ENCODE peak calls at places on chromosomes 4 and X, in eight cellular contexts. D, O, G, Y, S, Z, U and R are unnamed samples.

GRCh38 chr4:8762356-8762755 is 109.3 kb downstream of the HMX1 start:
- DNase-seq in D (no peak), O (no peak), G (no peak), Y (no peak), S (no peak), Z (peak), U (peak), R (no peak)

GRCh38 chr4:165364452-165365080 is 14.2 kb upstream of the CPE start:
- DNase-seq in D (no peak), O (peak), G (no peak), Y (no peak), S (no peak), Z (no peak), U (no peak), R (no peak)

GRCh38 chr4:27006646-27007045 is 146.0 kb downstream of the STIM2 start:
- DNase-seq in D (no peak), O (no peak), G (no peak), Y (no peak), S (no peak), Z (no peak), U (no peak), R (no peak)

GRCh38 chr4:164949448-164950118 is 27.9 kb downstream of the TRIM61 start:
- DNase-seq in D (no peak), O (peak), G (no peak), Y (no peak), S (no peak), Z (no peak), U (no peak), R (no peak)

GRCh38 chr4:7829687-7830580 is 109.7 kb downstream of the AFAP1 start:
- DNase-seq in D (no peak), O (no peak), G (no peak), Y (no peak), S (no peak), Z (no peak), U (no peak), R (no peak)

GRCh38 chr4:55794053-55794452 is 25.5 kb upstream of the EXOC1L start:
- DNase-seq in D (peak), O (no peak), G (no peak), Y (no peak), S (no peak), Z (no peak), U (no peak), R (no peak)

GRCh38 chr4:83237591-83237990 is 47.0 kb downstream of the COQ2 start:
- DNase-seq in D (no peak), O (no peak), G (no peak), Y (no peak), S (no peak), Z (no peak), U (no peak), R (no peak)

GRCh38 chr4:102343964-102344519 is 1.2 kb downstream of the SLC39A8 start:
- DNase-seq in D (no peak), O (peak), G (no peak), Y (no peak), S (no peak), Z (no peak), U (no peak), R (no peak)

GRCh38 chr4:81984746-81985145 is 389.0 kb downstream of the HNRNPD start:
- DNase-seq in D (no peak), O (no peak), G (no peak), Y (no peak), S (no peak), Z (no peak), U (no peak), R (no peak)

GRCh38 chr4:54902261-54902660 is 223.1 kb downstream of the KDR start:
- DNase-seq in D (no peak), O (no peak), G (peak), Y (no peak), S (no peak), Z (no peak), U (no peak), R (no peak)

GRCh38 chrX:11537141-11537540 is 128.6 kb downstream of the ARHGAP6 start:
- DNase-seq in D (no peak), O (no peak), G (no peak), Y (no peak), S (no peak), Z (no peak), U (no peak), R (no peak)

GRCh38 chrX:11535156-11535919 is 130.4 kb downstream of the ARHGAP6 start:
- DNase-seq in D (no peak), O (no peak), G (no peak), Y (no peak), S (no peak), Z (no peak), U (no peak), R (no peak)

GRCh38 chrX:11543249-11543648 is 122.5 kb downstream of the ARHGAP6 start:
- DNase-seq in D (no peak), O (no peak), G (no peak), Y (no peak), S (no peak), Z (peak), U (no peak), R (no peak)

GRCh38 chrX:11541510-11541909 is 124.2 kb downstream of the ARHGAP6 start:
- DNase-seq in D (no peak), O (no peak), G (no peak), Y (no peak), S (no peak), Z (no peak), U (no peak), R (no peak)

GRCh38 chrX:11540532-11541377 is 125.0 kb downstream of the ARHGAP6 start:
- DNase-seq in D (no peak), O (no peak), G (no peak), Y (no peak), S (peak), Z (no peak), U (no peak), R (no peak)
- TF ChIP-seq CTCF in D (peak), O (no peak), G (no peak), Y (peak), S (peak), Z (no peak), U (no peak), R (no peak)

DNA sequence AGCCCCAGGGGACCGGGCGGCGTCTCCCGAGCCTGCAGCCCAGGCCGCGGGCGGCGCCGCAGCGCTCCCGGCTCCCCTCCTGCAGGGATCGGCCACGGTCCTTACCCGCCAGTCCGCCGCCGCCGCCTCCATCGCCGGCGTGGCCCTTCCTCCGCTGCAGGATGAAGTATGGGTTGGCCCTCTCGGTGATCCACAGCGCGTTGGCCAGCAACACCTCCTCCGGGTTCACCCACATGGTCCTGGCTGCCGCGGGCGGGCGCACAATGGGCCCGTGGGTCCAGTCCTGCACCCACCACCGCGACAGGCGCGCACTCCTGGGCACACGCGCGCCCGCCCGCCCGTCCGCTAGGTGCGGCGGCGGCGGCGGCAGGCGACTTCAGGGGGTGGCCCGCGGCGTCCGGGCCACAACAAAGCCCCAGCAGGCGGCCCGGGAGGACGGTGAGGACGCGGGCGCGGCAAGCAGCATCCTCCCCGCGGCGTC is 334 bp downstream of the TBC1D9 start:
- DNase-seq in D (peak), O (peak), G (peak), Y (peak), S (no peak), Z (peak), U (peak), R (no peak)
- TF ChIP-seq CTCF in D (peak), O (no peak), G (no peak), Y (no peak), S (no peak), Z (no peak), U (no peak), R (no peak)

GRCh38 chr4:153628796-153629315 is 55.2 kb upstream of the TLR2 start:
- DNase-seq in D (no peak), O (no peak), G (no peak), Y (no peak), S (no peak), Z (no peak), U (no peak), R (no peak)
- TF ChIP-seq CTCF in D (no peak), O (no peak), G (no peak), Y (no peak), S (no peak), Z (no peak), U (no peak), R (no peak)

GRCh38 chrX:38634665-38635064 is 73.3 kb downstream of the TSPAN7 start:
- DNase-seq in D (no peak), O (no peak), G (no peak), Y (no peak), S (no peak), Z (no peak), U (no peak), R (no peak)
- TF ChIP-seq CTCF in D (no peak), O (no peak), G (no peak), Y (no peak), S (no peak), Z (no peak), U (no peak), R (no peak)

GRCh38 chr4:152234571-152234970 is 301.3 kb downstream of the FBXW7 start:
- DNase-seq in D (no peak), O (no peak), G (no peak), Y (no peak), S (no peak), Z (no peak), U (no peak), R (no peak)

GRCh38 chr4:152239216-152239615 is 296.7 kb downstream of the FBXW7 start:
- DNase-seq in D (no peak), O (no peak), G (no peak), Y (no peak), S (no peak), Z (no peak), U (no peak), R (no peak)

GRCh38 chr4:152236519-152237056 is 299.3 kb downstream of the FBXW7 start:
- DNase-seq in D (no peak), O (no peak), G (no peak), Y (no peak), S (no peak), Z (no peak), U (no peak), R (no peak)

GRCh38 chr4:152240232-152240631 is 295.7 kb downstream of the FBXW7 start:
- DNase-seq in D (no peak), O (no peak), G (no peak), Y (no peak), S (no peak), Z (no peak), U (no peak), R (no peak)

GRCh38 chr4:152235718-152236117 is 300.2 kb downstream of the FBXW7 start:
- DNase-seq in D (no peak), O (no peak), G (no peak), Y (no peak), S (no peak), Z (no peak), U (no peak), R (no peak)
- TF ChIP-seq CTCF in D (no peak), O (no peak), G (no peak), Y (no peak), S (no peak), Z (no peak), U (no peak), R (no peak)

GRCh38 chrX:22662776-22663175 is 337.0 kb upstream of the DDX53 start:
- DNase-seq in D (no peak), O (no peak), G (no peak), Y (no peak), S (no peak), Z (no peak), U (no peak), R (no peak)
- TF ChIP-seq CTCF in D (no peak), O (no peak), G (no peak), Y (no peak), S (no peak), Z (no peak), U (no peak), R (no peak)

DNA sequence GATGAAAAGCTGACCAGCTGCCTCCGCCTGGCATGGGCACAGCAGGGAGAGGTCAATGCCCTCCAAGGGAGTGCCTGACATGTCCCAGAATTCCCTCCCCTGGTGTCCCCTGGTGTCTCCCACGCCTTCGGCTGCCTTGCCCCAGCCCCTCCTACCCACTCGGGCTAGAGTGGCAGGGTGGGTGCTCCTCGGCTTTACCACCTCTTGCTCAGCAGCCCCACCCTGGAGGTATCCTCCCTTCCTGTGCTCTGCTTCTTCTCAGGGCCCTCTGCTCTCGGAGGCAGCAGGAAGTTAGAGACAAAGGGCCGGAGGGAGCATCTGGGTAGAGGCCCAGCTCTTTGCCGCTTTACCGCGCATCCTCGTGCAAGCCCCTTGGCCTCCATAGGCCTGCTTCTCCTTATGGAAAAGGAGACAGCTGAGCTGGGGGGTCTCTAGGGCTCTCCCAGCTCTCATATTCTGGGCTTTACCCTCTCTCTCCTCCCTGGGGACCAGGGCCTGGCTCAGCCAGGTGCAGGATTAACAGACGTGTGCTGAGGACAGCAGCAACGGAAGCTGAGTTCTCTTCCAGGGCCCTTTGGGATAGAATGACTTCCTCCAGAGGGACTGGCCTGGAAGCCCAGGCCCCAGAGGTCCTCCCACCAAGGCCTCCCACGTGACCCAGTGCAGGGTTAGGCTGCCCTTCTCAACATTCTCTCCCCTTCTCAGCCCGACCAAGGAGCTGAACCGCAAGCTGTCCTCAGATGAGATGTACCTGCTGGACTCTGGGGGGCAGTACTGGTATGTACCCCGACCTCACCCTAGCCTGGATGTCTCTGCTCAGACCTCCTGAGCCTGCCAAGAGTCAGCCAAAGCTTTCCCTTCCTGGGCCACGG is 17.2 kb downstream of the XPNPEP2 start:
- DNase-seq in D (no peak), O (no peak), G (no peak), Y (peak), S (no peak), Z (no peak), U (no peak), R (no peak)
- TF ChIP-seq CTCF in D (no peak), O (no peak), G (no peak), Y (peak), S (peak), Z (no peak), U (no peak), R (no peak)

GRCh38 chr4:73864973-73865372 is 4.2 kb upstream of the CXCL1 start:
- DNase-seq in D (no peak), O (no peak), G (no peak), Y (no peak), S (no peak), Z (no peak), U (no peak), R (no peak)

GRCh38 chr4:73865697-73866096 is 3.5 kb upstream of the CXCL1 start:
- DNase-seq in D (no peak), O (no peak), G (no peak), Y (no peak), S (no peak), Z (no peak), U (no peak), R (no peak)

GRCh38 chr4:73862357-73862756 is 6.8 kb upstream of the CXCL1 start:
- DNase-seq in D (no peak), O (no peak), G (peak), Y (no peak), S (no peak), Z (no peak), U (no peak), R (no peak)

GRCh38 chr4:73866236-73866635 is 3.0 kb upstream of the CXCL1 start:
- DNase-seq in D (no peak), O (no peak), G (no peak), Y (no peak), S (no peak), Z (no peak), U (no peak), R (no peak)

DNA sequence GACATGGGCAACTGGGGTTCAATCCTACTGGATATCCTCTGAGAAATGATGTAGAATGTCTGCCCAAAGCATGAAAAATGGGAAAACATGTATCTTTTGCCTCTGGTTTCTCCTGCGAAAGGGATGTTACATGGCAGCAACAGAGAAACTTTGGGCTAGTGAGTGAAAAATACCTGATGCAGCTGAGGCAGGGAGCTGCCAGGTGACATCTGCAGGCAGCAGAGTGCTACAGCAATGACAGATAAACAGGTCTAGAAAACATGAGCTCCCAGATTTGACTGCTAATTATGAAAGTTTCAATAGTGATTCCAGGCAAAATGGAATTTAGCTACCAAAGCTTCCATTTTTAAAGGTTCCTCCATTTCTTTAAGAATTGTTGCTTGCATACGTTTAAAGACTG is 4.8 kb upstream of the CXCL1 start:
- DNase-seq in D (no peak), O (peak), G (peak), Y (peak), S (no peak), Z (no peak), U (no peak), R (no peak)
- TF ChIP-seq CTCF in D (no peak), O (peak), G (peak), Y (peak), S (peak), Z (peak), U (no peak), R (peak)